ENCODE peak calls at places on chromosomes 3 and 15, in ten cellular contexts. M, F, V, W, I, H, P, Y, C and B are unnamed samples.

GRCh38 chr3:194983620-194984019 is 287.3 kb downstream of the XXYLT1 start:
- DNase-seq in M (no peak), F (no peak), V (no peak), W (no peak), I (no peak), H (no peak), P (no peak), Y (no peak), C (no peak), B (no peak)

GRCh38 chr3:46892285-46893145 is 15.0 kb downstream of the PTH1R start:
- DNase-seq in M (peak; percentile 96), F (no peak), V (no peak), W (peak; percentile 20), I (peak; percentile 74), H (no peak), P (peak; percentile 73), Y (peak; percentile 90), C (peak; percentile 8), B (peak; percentile 76)

GRCh38 chr15:48402778-48403177 is 71.5 kb downstream of the DUT start:
- DNase-seq in M (no peak), F (no peak), V (no peak), W (no peak), I (peak; percentile 80), H (no peak), P (no peak), Y (no peak), C (no peak), B (no peak)

GRCh38 chr15:28903555-28903954 is 17.8 kb downstream of the APBA2 start:
- DNase-seq in M (no peak), F (no peak), V (no peak), W (no peak), I (no peak), H (no peak), P (no peak), Y (no peak), C (no peak), B (no peak)

GRCh38 chr3:80252113-80252512 is 484.3 kb upstream of the ROBO1 start:
- DNase-seq in M (no peak), F (no peak), V (no peak), W (no peak), I (no peak), H (no peak), P (no peak), Y (no peak), C (no peak), B (no peak)

GRCh38 chr3:66808891-66809578 is 189.1 kb upstream of the KBTBD8 start:
- DNase-seq in M (no peak), F (no peak), V (no peak), W (no peak), I (peak; percentile 9), H (no peak), P (no peak), Y (no peak), C (no peak), B (no peak)

GRCh38 chr15:51907136-51907862 is 64.3 kb downstream of the LEO1 start:
- DNase-seq in M (peak; percentile 86), F (no peak), V (no peak), W (no peak), I (no peak), H (no peak), P (no peak), Y (no peak), C (no peak), B (peak; percentile 98)

GRCh38 chr15:73683624-73684536 is at the start of gene CD276:
- DNase-seq in M (peak; percentile 93), F (no peak), V (no peak), W (peak; percentile 27), I (peak; percentile 55), H (no peak), P (no peak), Y (peak; percentile 91), C (no peak), B (peak; percentile 83)

GRCh38 chr3:178139116-178139515 is 397.1 kb upstream of the KCNMB2 start:
- DNase-seq in M (no peak), F (no peak), V (no peak), W (no peak), I (no peak), H (no peak), P (no peak), Y (no peak), C (no peak), B (no peak)

GRCh38 chr3:143736651-143737050 is 111.6 kb downstream of the SLC9A9 start:
- DNase-seq in M (no peak), F (no peak), V (no peak), W (no peak), I (peak; percentile 52), H (no peak), P (no peak), Y (no peak), C (no peak), B (peak; percentile 37)

GRCh38 chr15:78034495-78035191 is 42.9 kb downstream of the TBC1D2B start:
- DNase-seq in M (no peak), F (peak; percentile 83), V (peak; percentile 46), W (no peak), I (peak; percentile 42), H (peak; percentile 10), P (no peak), Y (peak; percentile 77), C (no peak), B (no peak)

GRCh38 chr3:108471346-108471935 is 39.0 kb downstream of the MYH15 start:
- DNase-seq in M (peak; percentile 58), F (no peak), V (no peak), W (no peak), I (no peak), H (no peak), P (no peak), Y (no peak), C (no peak), B (no peak)

GRCh38 chr15:55858661-55859060 is 115.7 kb upstream of the PRTG start:
- DNase-seq in M (no peak), F (no peak), V (no peak), W (peak; percentile 11), I (no peak), H (no peak), P (no peak), Y (no peak), C (no peak), B (no peak)

GRCh38 chr3:2929574-2929973 is 180.6 kb downstream of the IL5RA start:
- DNase-seq in M (no peak), F (no peak), V (no peak), W (no peak), I (no peak), H (no peak), P (no peak), Y (no peak), C (no peak), B (no peak)

GRCh38 chr3:12143949-12144504 is 14.7 kb downstream of the TIMP4 start:
- DNase-seq in M (no peak), F (no peak), V (no peak), W (no peak), I (no peak), H (no peak), P (peak; percentile 48), Y (peak; percentile 72), C (peak; percentile 66), B (no peak)